ENCODE peak calls at places on chromosomes 13 and 19, in eight cellular contexts. K is AG09319, Z is glutamatergic neuron, V is progenitor cell of endocrine pancreas, G is IMR-90, B is osteoblast, F is GM13976, J is fibroblast of mammary gland. X is an unnamed sample.
A peak's percentile ranks its signal among the peaks of the same experiment; 100 is the strongest.

GRCh38 chr13:48828962-48829405 is 146.7 kb upstream of the FNDC3A start:
- DNase-seq in K (no peak), Z (no peak), V (no peak), G (peak; percentile 32), B (no peak), F (no peak), J (peak; percentile 28), X (peak; percentile 45)

GRCh38 chr13:74217816-74218215 is 83.6 kb upstream of the KLF12 start:
- DNase-seq in K (no peak), Z (no peak), V (no peak), G (peak; percentile 97), B (no peak), F (no peak), J (no peak), X (peak; percentile 53)

GRCh38 chr19:33102893-33103292 is 21.9 kb downstream of the GPATCH1 start:
- DNase-seq in K (no peak), Z (no peak), V (no peak), G (no peak), B (no peak), F (no peak), J (no peak), X (no peak)

GRCh38 chr19:32691952-32692726 is 518 bp downstream of the NUDT19 start:
- DNase-seq in K (peak; percentile 22), Z (peak; percentile 55), V (no peak), G (peak; percentile 69), B (peak; percentile 93), F (peak; percentile 80), J (peak; percentile 75), X (peak; percentile 78)

GRCh38 chr13:22897571-22898314 is 283.0 kb upstream of the SGCG start:
- DNase-seq in K (no peak), Z (no peak), V (no peak), G (no peak), B (no peak), F (no peak), J (no peak), X (no peak)

GRCh38 chr13:91112191-91112579 is 235.3 kb upstream of the MIR17HG start:
- DNase-seq in K (no peak), Z (no peak), V (no peak), G (no peak), B (no peak), F (no peak), J (no peak), X (no peak)

GRCh38 chr13:112583592-112584277 is 4.2 kb downstream of the TUBGCP3 start:
- DNase-seq in K (no peak), Z (no peak), V (no peak), G (no peak), B (no peak), F (peak; percentile 68), J (no peak), X (no peak)

GRCh38 chr13:111633401-111633800 is 313.0 kb downstream of the TEX29 start:
- DNase-seq in K (no peak), Z (no peak), V (no peak), G (no peak), B (no peak), F (no peak), J (no peak), X (no peak)

GRCh38 chr19:57302727-57303401 is 17.4 kb upstream of the ZNF543 start:
- DNase-seq in K (no peak), Z (no peak), V (no peak), G (no peak), B (no peak), F (no peak), J (no peak), X (no peak)

GRCh38 chr13:100344544-100344943 is 244.0 kb downstream of the GGACT start:
- DNase-seq in K (no peak), Z (no peak), V (no peak), G (no peak), B (no peak), F (no peak), J (no peak), X (no peak)

GRCh38 chr13:100347941-100348340 is 240.6 kb downstream of the GGACT start:
- DNase-seq in K (no peak), Z (no peak), V (no peak), G (no peak), B (no peak), F (no peak), J (peak; percentile 57), X (peak; percentile 18)

DNA sequence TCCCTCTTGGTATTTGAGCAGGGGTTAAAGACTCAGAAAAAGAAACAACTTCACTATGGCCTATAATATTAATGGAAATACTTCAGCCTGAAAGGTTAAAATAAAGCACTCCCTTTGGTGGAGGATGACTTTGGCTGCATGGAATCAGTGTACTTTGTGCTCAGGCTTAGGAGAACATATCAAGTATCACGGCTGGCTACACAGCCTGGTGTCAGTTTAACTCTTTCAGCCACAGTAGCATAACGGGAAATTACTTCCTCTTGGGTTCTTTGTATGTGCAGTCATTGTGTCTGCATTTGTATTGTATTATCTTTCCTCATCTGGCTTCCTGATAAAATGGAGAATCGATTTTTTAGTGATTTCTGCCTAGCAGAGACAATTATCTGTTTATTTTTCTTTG is 239.0 kb downstream of the GGACT start:
- DNase-seq in K (no peak), Z (no peak), V (no peak), G (no peak), B (no peak), F (no peak), J (no peak), X (no peak)
- TF ChIP-seq CTCF in K (no peak), Z (no peak), V (no peak), G (no peak), B (no peak), F (no peak), J (no peak), X (no peak)

DNA sequence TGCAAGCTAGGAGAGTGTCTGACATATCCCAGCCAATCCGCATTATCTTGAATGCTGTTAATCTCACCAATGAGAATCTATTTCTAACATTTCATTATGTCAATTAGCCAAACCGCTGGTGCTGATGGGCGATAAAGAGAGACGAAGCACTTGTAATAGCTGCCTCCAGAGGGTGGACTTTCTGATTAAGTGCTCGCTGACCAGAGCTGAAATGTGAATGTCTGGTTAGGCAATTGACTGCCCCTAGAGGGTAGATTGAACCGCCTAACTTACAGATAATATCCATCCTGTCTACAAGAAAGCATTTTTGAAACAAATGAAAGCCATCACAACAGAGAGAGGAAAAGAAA is 552 bp upstream of the GRWD1 start:
- DNase-seq in K (peak; percentile 81), Z (no peak), V (no peak), G (peak; percentile 94), B (peak; percentile 100), F (peak; percentile 68), J (peak; percentile 96), X (peak; percentile 94)
- TF ChIP-seq CTCF in K (peak; percentile 78), Z (no peak), V (peak; percentile 58), G (peak; percentile 94), B (peak; percentile 85), F (peak; percentile 24), J (peak; percentile 87), X (peak; percentile 68)

DNA sequence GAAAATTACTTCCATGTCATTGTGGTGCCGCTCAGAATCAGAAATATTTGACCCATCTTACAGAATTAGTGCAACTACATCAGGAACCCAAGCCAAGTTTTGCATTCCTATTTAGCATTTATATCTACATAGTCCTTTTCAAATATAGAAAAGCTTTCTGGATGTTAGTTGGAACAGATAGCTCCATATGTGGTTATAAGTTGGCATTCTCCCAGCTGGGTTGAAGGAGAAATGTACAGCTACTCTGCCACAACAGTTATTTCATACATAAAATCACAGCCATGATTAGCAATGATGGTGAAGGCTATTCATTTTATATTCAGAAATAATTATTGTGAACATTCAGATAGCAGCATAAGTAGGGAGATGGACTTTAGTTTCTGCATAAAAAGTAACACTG is 28.2 kb downstream of the HPN start:
- DNase-seq in K (no peak), Z (no peak), V (no peak), G (peak; percentile 8), B (no peak), F (no peak), J (no peak), X (no peak)
- TF ChIP-seq CTCF in K (no peak), Z (no peak), V (no peak), G (no peak), B (no peak), F (no peak), J (no peak), X (no peak)

DNA sequence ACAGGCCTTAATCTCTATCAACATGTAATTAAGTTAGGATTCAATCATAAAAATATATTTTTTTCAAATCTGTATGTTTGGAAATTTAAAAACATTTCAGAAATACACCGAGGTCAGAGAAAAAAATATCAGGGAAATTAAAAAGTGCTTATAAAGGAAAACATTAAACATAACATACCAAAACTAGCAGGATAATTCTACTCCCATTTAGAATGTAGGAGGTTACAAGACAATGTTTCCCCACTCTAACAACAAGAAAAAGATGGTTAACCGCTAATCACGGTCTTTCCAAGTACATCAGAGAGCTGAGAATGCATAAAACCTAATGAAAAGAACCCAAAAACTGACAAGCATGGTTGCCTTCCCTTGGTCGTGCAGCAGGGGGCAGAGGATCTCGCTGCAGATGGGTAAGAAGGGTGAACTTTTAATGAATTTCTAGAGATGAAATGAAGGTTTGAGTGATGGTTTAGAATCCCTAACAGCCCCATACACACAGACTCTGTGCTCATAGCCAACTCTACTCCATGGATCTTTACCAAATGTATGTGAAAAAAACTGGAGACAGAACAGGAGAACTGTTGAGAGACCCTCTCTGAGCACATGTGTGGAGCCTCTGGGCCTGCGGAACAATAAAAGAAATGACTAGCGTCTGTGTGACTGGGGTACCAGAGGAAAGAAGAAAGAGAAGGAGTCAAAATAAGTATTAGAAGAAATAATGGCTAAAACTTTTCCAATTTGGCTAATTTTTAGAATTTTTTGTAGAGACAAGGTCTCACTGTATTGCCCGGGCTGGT is 51.3 kb upstream of the LSM14A start:
- DNase-seq in K (no peak), Z (peak; percentile 56), V (no peak), G (peak; percentile 52), B (peak; percentile 87), F (peak; percentile 71), J (peak; percentile 58), X (peak; percentile 71)
- TF ChIP-seq CTCF in K (peak; percentile 90), Z (peak; percentile 76), V (peak; percentile 71), G (peak; percentile 76), B (peak; percentile 90), F (peak; percentile 53), J (peak; percentile 92), X (peak; percentile 93)